ENCODE peak calls at places on chromosome 3, in eight cellular contexts. One of them, this sample, is unnamed.

GRCh38 chr3:59436164-59436958 is 386.5 kb upstream of the CFAP20DC start:
- DNase-seq in kidney glomerular epithelial cell: no peak
- DNase-seq in CD4-positive, alpha-beta T cell: no peak
- DNase-seq in AG04450: no peak
- DNase-seq in AG09319: no peak
- DNase-seq in activated naive CD8-positive, alpha-beta T cell treated with anti-CD3 and anti-CD28 coated beads, Interleukin-2, amount 50 U/mL, for 24 hours: no peak
- DNase-seq in stimulated activated CD8-positive, alpha-beta memory T cell treated with anti-CD3 and anti-CD28 coated beads, Interleukin-15, amount 100 ng/mL, for 24 hours: no peak
- DNase-seq in T-cell: peak; percentile 49
- DNase-seq in this sample: peak; percentile 20

GRCh38 chr3:14792691-14793121 is 26.1 kb upstream of the FGD5 start:
- DNase-seq in kidney glomerular epithelial cell: no peak
- DNase-seq in CD4-positive, alpha-beta T cell: no peak
- DNase-seq in AG04450: no peak
- DNase-seq in AG09319: no peak
- DNase-seq in activated naive CD8-positive, alpha-beta T cell treated with anti-CD3 and anti-CD28 coated beads, Interleukin-2, amount 50 U/mL, for 24 hours: no peak
- DNase-seq in stimulated activated CD8-positive, alpha-beta memory T cell treated with anti-CD3 and anti-CD28 coated beads, Interleukin-15, amount 100 ng/mL, for 24 hours: no peak
- DNase-seq in T-cell: no peak
- DNase-seq in this sample: no peak

GRCh38 chr3:144670560-144670959 is 698.9 kb downstream of the DIPK2A start:
- DNase-seq in kidney glomerular epithelial cell: no peak
- DNase-seq in CD4-positive, alpha-beta T cell: no peak
- DNase-seq in AG04450: no peak
- DNase-seq in AG09319: no peak
- DNase-seq in activated naive CD8-positive, alpha-beta T cell treated with anti-CD3 and anti-CD28 coated beads, Interleukin-2, amount 50 U/mL, for 24 hours: no peak
- DNase-seq in stimulated activated CD8-positive, alpha-beta memory T cell treated with anti-CD3 and anti-CD28 coated beads, Interleukin-15, amount 100 ng/mL, for 24 hours: no peak
- DNase-seq in T-cell: no peak
- DNase-seq in this sample: no peak

GRCh38 chr3:79602385-79602784 is 165.4 kb downstream of the ROBO1 start:
- DNase-seq in kidney glomerular epithelial cell: no peak
- DNase-seq in CD4-positive, alpha-beta T cell: no peak
- DNase-seq in AG04450: no peak
- DNase-seq in AG09319: no peak
- DNase-seq in activated naive CD8-positive, alpha-beta T cell treated with anti-CD3 and anti-CD28 coated beads, Interleukin-2, amount 50 U/mL, for 24 hours: no peak
- DNase-seq in stimulated activated CD8-positive, alpha-beta memory T cell treated with anti-CD3 and anti-CD28 coated beads, Interleukin-15, amount 100 ng/mL, for 24 hours: no peak
- DNase-seq in T-cell: no peak
- DNase-seq in this sample: no peak

GRCh38 chr3:148600902-148601765 is 96.6 kb upstream of the AGTR1 start:
- DNase-seq in kidney glomerular epithelial cell: peak; percentile 45
- DNase-seq in CD4-positive, alpha-beta T cell: no peak
- DNase-seq in AG04450: no peak
- DNase-seq in AG09319: no peak
- DNase-seq in activated naive CD8-positive, alpha-beta T cell treated with anti-CD3 and anti-CD28 coated beads, Interleukin-2, amount 50 U/mL, for 24 hours: no peak
- DNase-seq in stimulated activated CD8-positive, alpha-beta memory T cell treated with anti-CD3 and anti-CD28 coated beads, Interleukin-15, amount 100 ng/mL, for 24 hours: no peak
- DNase-seq in T-cell: no peak
- DNase-seq in this sample: no peak

GRCh38 chr3:66353530-66353929 is 132.7 kb downstream of the SLC25A26 start:
- DNase-seq in kidney glomerular epithelial cell: peak; percentile 14
- DNase-seq in CD4-positive, alpha-beta T cell: no peak
- DNase-seq in AG04450: peak; percentile 38
- DNase-seq in AG09319: no peak
- DNase-seq in activated naive CD8-positive, alpha-beta T cell treated with anti-CD3 and anti-CD28 coated beads, Interleukin-2, amount 50 U/mL, for 24 hours: no peak
- DNase-seq in stimulated activated CD8-positive, alpha-beta memory T cell treated with anti-CD3 and anti-CD28 coated beads, Interleukin-15, amount 100 ng/mL, for 24 hours: no peak
- DNase-seq in T-cell: no peak
- DNase-seq in this sample: no peak

GRCh38 chr3:185846041-185846440 is 21.2 kb upstream of the IGF2BP2 start:
- DNase-seq in kidney glomerular epithelial cell: no peak
- DNase-seq in CD4-positive, alpha-beta T cell: no peak
- DNase-seq in AG04450: no peak
- DNase-seq in AG09319: no peak
- DNase-seq in activated naive CD8-positive, alpha-beta T cell treated with anti-CD3 and anti-CD28 coated beads, Interleukin-2, amount 50 U/mL, for 24 hours: no peak
- DNase-seq in stimulated activated CD8-positive, alpha-beta memory T cell treated with anti-CD3 and anti-CD28 coated beads, Interleukin-15, amount 100 ng/mL, for 24 hours: no peak
- DNase-seq in T-cell: no peak
- DNase-seq in this sample: no peak

GRCh38 chr3:39107056-39107873 is at the start of the genes GORASP1 and TTC21A:
- DNase-seq in kidney glomerular epithelial cell: peak; percentile 58
- DNase-seq in CD4-positive, alpha-beta T cell: peak; percentile 44
- DNase-seq in AG04450: peak; percentile 58
- DNase-seq in AG09319: peak; percentile 63
- DNase-seq in activated naive CD8-positive, alpha-beta T cell treated with anti-CD3 and anti-CD28 coated beads, Interleukin-2, amount 50 U/mL, for 24 hours: peak; percentile 62
- DNase-seq in stimulated activated CD8-positive, alpha-beta memory T cell treated with anti-CD3 and anti-CD28 coated beads, Interleukin-15, amount 100 ng/mL, for 24 hours: peak; percentile 23
- DNase-seq in T-cell: peak; percentile 43
- DNase-seq in this sample: peak; percentile 42

GRCh38 chr3:36484386-36484785 is 104.1 kb downstream of the STAC start:
- DNase-seq in kidney glomerular epithelial cell: no peak
- DNase-seq in CD4-positive, alpha-beta T cell: no peak
- DNase-seq in AG04450: no peak
- DNase-seq in AG09319: no peak
- DNase-seq in activated naive CD8-positive, alpha-beta T cell treated with anti-CD3 and anti-CD28 coated beads, Interleukin-2, amount 50 U/mL, for 24 hours: no peak
- DNase-seq in stimulated activated CD8-positive, alpha-beta memory T cell treated with anti-CD3 and anti-CD28 coated beads, Interleukin-15, amount 100 ng/mL, for 24 hours: no peak
- DNase-seq in T-cell: no peak
- DNase-seq in this sample: no peak

GRCh38 chr3:125394406-125394805 is 19.3 kb upstream of the ZNF148 start:
- DNase-seq in kidney glomerular epithelial cell: no peak
- DNase-seq in CD4-positive, alpha-beta T cell: no peak
- DNase-seq in AG04450: no peak
- DNase-seq in AG09319: no peak
- DNase-seq in activated naive CD8-positive, alpha-beta T cell treated with anti-CD3 and anti-CD28 coated beads, Interleukin-2, amount 50 U/mL, for 24 hours: no peak
- DNase-seq in stimulated activated CD8-positive, alpha-beta memory T cell treated with anti-CD3 and anti-CD28 coated beads, Interleukin-15, amount 100 ng/mL, for 24 hours: no peak
- DNase-seq in T-cell: no peak
- DNase-seq in this sample: no peak

GRCh38 chr3:71006810-71007785 is 576.4 kb downstream of the FOXP1 start:
- DNase-seq in kidney glomerular epithelial cell: peak; percentile 13
- DNase-seq in CD4-positive, alpha-beta T cell: no peak
- DNase-seq in AG04450: no peak
- DNase-seq in AG09319: no peak
- DNase-seq in activated naive CD8-positive, alpha-beta T cell treated with anti-CD3 and anti-CD28 coated beads, Interleukin-2, amount 50 U/mL, for 24 hours: no peak
- DNase-seq in stimulated activated CD8-positive, alpha-beta memory T cell treated with anti-CD3 and anti-CD28 coated beads, Interleukin-15, amount 100 ng/mL, for 24 hours: no peak
- DNase-seq in T-cell: no peak
- DNase-seq in this sample: no peak

GRCh38 chr3:134126153-134126552 is 96.4 kb upstream of the SLCO2A1 start:
- DNase-seq in kidney glomerular epithelial cell: no peak
- DNase-seq in CD4-positive, alpha-beta T cell: no peak
- DNase-seq in AG04450: no peak
- DNase-seq in AG09319: no peak
- DNase-seq in activated naive CD8-positive, alpha-beta T cell treated with anti-CD3 and anti-CD28 coated beads, Interleukin-2, amount 50 U/mL, for 24 hours: no peak
- DNase-seq in stimulated activated CD8-positive, alpha-beta memory T cell treated with anti-CD3 and anti-CD28 coated beads, Interleukin-15, amount 100 ng/mL, for 24 hours: no peak
- DNase-seq in T-cell: no peak
- DNase-seq in this sample: no peak

GRCh38 chr3:71875461-71875947 is 90.6 kb upstream of the PROK2 start:
- DNase-seq in kidney glomerular epithelial cell: peak; percentile 51
- DNase-seq in CD4-positive, alpha-beta T cell: peak; percentile 78
- DNase-seq in AG04450: peak; percentile 15
- DNase-seq in AG09319: peak; percentile 25
- DNase-seq in activated naive CD8-positive, alpha-beta T cell treated with anti-CD3 and anti-CD28 coated beads, Interleukin-2, amount 50 U/mL, for 24 hours: peak; percentile 81
- DNase-seq in stimulated activated CD8-positive, alpha-beta memory T cell treated with anti-CD3 and anti-CD28 coated beads, Interleukin-15, amount 100 ng/mL, for 24 hours: peak; percentile 44
- DNase-seq in T-cell: peak; percentile 73
- DNase-seq in this sample: peak; percentile 35

GRCh38 chr3:50503504-50503903 is at the start of gene CACNA2D2:
- DNase-seq in kidney glomerular epithelial cell: no peak
- DNase-seq in CD4-positive, alpha-beta T cell: peak; percentile 69
- DNase-seq in AG04450: no peak
- DNase-seq in AG09319: no peak
- DNase-seq in activated naive CD8-positive, alpha-beta T cell treated with anti-CD3 and anti-CD28 coated beads, Interleukin-2, amount 50 U/mL, for 24 hours: peak; percentile 49
- DNase-seq in stimulated activated CD8-positive, alpha-beta memory T cell treated with anti-CD3 and anti-CD28 coated beads, Interleukin-15, amount 100 ng/mL, for 24 hours: peak; percentile 18
- DNase-seq in T-cell: peak; percentile 70
- DNase-seq in this sample: peak; percentile 11

GRCh38 chr3:138463724-138464489 is 29.5 kb downstream of the ESYT3 start:
- DNase-seq in kidney glomerular epithelial cell: no peak
- DNase-seq in CD4-positive, alpha-beta T cell: no peak
- DNase-seq in AG04450: no peak
- DNase-seq in AG09319: no peak
- DNase-seq in activated naive CD8-positive, alpha-beta T cell treated with anti-CD3 and anti-CD28 coated beads, Interleukin-2, amount 50 U/mL, for 24 hours: no peak
- DNase-seq in stimulated activated CD8-positive, alpha-beta memory T cell treated with anti-CD3 and anti-CD28 coated beads, Interleukin-15, amount 100 ng/mL, for 24 hours: no peak
- DNase-seq in T-cell: no peak
- DNase-seq in this sample: no peak

GRCh38 chr3:124745756-124746155 is 15.5 kb downstream of the UMPS start:
- DNase-seq in kidney glomerular epithelial cell: no peak
- DNase-seq in CD4-positive, alpha-beta T cell: no peak
- DNase-seq in AG04450: no peak
- DNase-seq in AG09319: no peak
- DNase-seq in activated naive CD8-positive, alpha-beta T cell treated with anti-CD3 and anti-CD28 coated beads, Interleukin-2, amount 50 U/mL, for 24 hours: no peak
- DNase-seq in stimulated activated CD8-positive, alpha-beta memory T cell treated with anti-CD3 and anti-CD28 coated beads, Interleukin-15, amount 100 ng/mL, for 24 hours: no peak
- DNase-seq in T-cell: no peak
- DNase-seq in this sample: no peak

GRCh38 chr3:32922078-32922477 is 29.4 kb upstream of the CCR4 start:
- DNase-seq in kidney glomerular epithelial cell: no peak
- DNase-seq in CD4-positive, alpha-beta T cell: no peak
- DNase-seq in AG04450: no peak
- DNase-seq in AG09319: no peak
- DNase-seq in activated naive CD8-positive, alpha-beta T cell treated with anti-CD3 and anti-CD28 coated beads, Interleukin-2, amount 50 U/mL, for 24 hours: no peak
- DNase-seq in stimulated activated CD8-positive, alpha-beta memory T cell treated with anti-CD3 and anti-CD28 coated beads, Interleukin-15, amount 100 ng/mL, for 24 hours: no peak
- DNase-seq in T-cell: no peak
- DNase-seq in this sample: no peak

This sample was measured in NCI-H774.